ENCODE peak calls at places on chromosomes 2 and 18, in five cellular contexts. G, N, P, B and A are unnamed samples.

GRCh38 chr2:216057688-216058193 is 23.9 kb downstream of the PECR start:
- DNase-seq in G (peak), N (peak), P (peak), B (no peak), A (peak)

GRCh38 chr2:174586896-174587295 is 10.7 kb downstream of the WIPF1 start:
- DNase-seq in P (no peak), G (no peak), B (no peak), N (no peak), A (peak)

GRCh38 chr2:192146069-192147006 is 48.4 kb downstream of the TMEFF2 start:
- DNase-seq in G (no peak), N (no peak), P (peak), B (no peak), A (peak)

GRCh38 chr2:28161466-28161865 is 231.2 kb upstream of the FOSL2 start:
- DNase-seq in G (no peak), P (peak), B (no peak), N (no peak), A (peak)

GRCh38 chr2:217988014-217988839 is 14.6 kb downstream of the TNS1 start:
- DNase-seq in B (peak), N (peak), P (peak), G (peak), A (peak)

GRCh38 chr2:9206991-9207640 is 504 bp downstream of the ASAP2 start:
- DNase-seq in N (peak), G (peak), P (peak), B (no peak), A (peak)

GRCh38 chr2:174965992-174966789 is 39.0 kb downstream of the CHN1 start:
- DNase-seq in B (no peak), G (no peak), N (no peak), P (no peak), A (peak)

GRCh38 chr2:218501665-218502064 is 66.5 kb downstream of the USP37 start:
- DNase-seq in N (no peak), P (no peak), G (peak), B (no peak), A (peak)

GRCh38 chr2:110116033-110116710 is 550 bp upstream of the MALL start:
- DNase-seq in G (peak), N (no peak), B (no peak), P (peak), A (peak)

GRCh38 chr18:79575891-79576685 is 103.5 kb upstream of the CTDP1 start:
- DNase-seq in G (no peak), N (no peak), P (peak), B (no peak), A (peak)

GRCh38 chr2:237695201-237695780 is 67.9 kb downstream of the LRRFIP1 start:
- DNase-seq in G (no peak), B (no peak), P (peak), N (no peak), A (peak)

GRCh38 chr2:10188211-10188610 is 65.7 kb downstream of the RRM2 start:
- DNase-seq in P (peak), N (no peak), G (peak), B (no peak), A (peak)

GRCh38 chr2:124213977-124214587 is 189.0 kb downstream of the CNTNAP5 start:
- DNase-seq in G (peak), N (no peak), B (no peak), P (no peak), A (no peak)

GRCh38 chr18:23609390-23610008 is 23.2 kb upstream of the NPC1 start:
- DNase-seq in G (no peak), P (no peak), N (no peak), B (no peak), A (no peak)

GRCh38 chr2:30365201-30365600 is 81.8 kb upstream of the LCLAT1 start:
- DNase-seq in N (no peak), G (no peak), P (no peak), B (no peak), A (no peak)

GRCh38 chr2:112542974-112543760 is 902 bp downstream of the POLR1B start:
- DNase-seq in P (peak), G (peak), N (peak), B (no peak), A (peak)

GRCh38 chr2:67213677-67214402 is 183.3 kb upstream of the ETAA1 start:
- DNase-seq in B (no peak), P (no peak), N (no peak), G (no peak), A (no peak)

GRCh38 chr18:61842146-61842545 is 50.7 kb downstream of the RNF152 start:
- DNase-seq in P (no peak), N (no peak), G (no peak), B (no peak), A (no peak)

GRCh38 chr2:133716166-133716565 is 147.9 kb upstream of the NCKAP5 start:
- DNase-seq in P (no peak), B (no peak), G (no peak), N (no peak), A (no peak)

GRCh38 chr2:237707859-237708398 is 80.5 kb downstream of the LRRFIP1 start:
- DNase-seq in G (peak), N (no peak), B (no peak), P (no peak), A (no peak)

GRCh38 chr2:88658890-88659881 is 31.9 kb upstream of the EIF2AK3 start:
- DNase-seq in N (no peak), G (peak), P (peak), B (no peak), A (peak)

GRCh38 chr2:22821458-22821857 is 563.5 kb upstream of the KLHL29 start:
- DNase-seq in P (no peak), N (no peak), B (no peak), G (no peak), A (no peak)

GRCh38 chr2:174608866-174609214 is 11.2 kb upstream of the WIPF1 start:
- DNase-seq in P (no peak), N (no peak), B (no peak), G (no peak), A (no peak)

GRCh38 chr2:197286805-197287595 is 23.6 kb downstream of the ANKRD44 start:
- DNase-seq in B (no peak), N (no peak), P (peak), G (no peak), A (peak)